ENCODE peak calls at places on chromosome 5, in nine cellular contexts. One of them, this sample, is unnamed.

GRCh38 chr5:1432296-1432695 is 12.9 kb downstream of the SLC6A3 start:
- DNase-seq in H7: peak; percentile 18
- DNase-seq in fibroblast of lung: no peak
- DNase-seq in T-helper 1 cell: no peak
- DNase-seq in CD8-positive, alpha-beta T cell: no peak
- DNase-seq in dermis blood vessel endothelial cell: no peak
- DNase-seq in Daoy: no peak
- DNase-seq in testis: no peak
- DNase-seq in A549: no peak
- DNase-seq in this sample: no peak

GRCh38 chr5:329106-329757 is 7.7 kb downstream of the AHRR start:
- DNase-seq in H7: no peak
- DNase-seq in fibroblast of lung: no peak
- DNase-seq in T-helper 1 cell: no peak
- DNase-seq in CD8-positive, alpha-beta T cell: no peak
- DNase-seq in dermis blood vessel endothelial cell: no peak
- DNase-seq in Daoy: no peak
- DNase-seq in testis: no peak
- DNase-seq in A549: no peak
- DNase-seq in this sample: no peak

GRCh38 chr5:112419050-112419595 is at the start of gene EPB41L4A:
- DNase-seq in H7: peak; percentile 84
- DNase-seq in fibroblast of lung: peak; percentile 8
- DNase-seq in T-helper 1 cell: no peak
- DNase-seq in CD8-positive, alpha-beta T cell: no peak
- DNase-seq in dermis blood vessel endothelial cell: peak; percentile 63
- DNase-seq in Daoy: peak; percentile 59
- DNase-seq in testis: peak; percentile 50
- DNase-seq in A549: peak; percentile 21
- DNase-seq in this sample: no peak

GRCh38 chr5:38463634-38464521 is 92.6 kb downstream of the LIFR start:
- DNase-seq in H7: no peak
- DNase-seq in fibroblast of lung: peak; percentile 96
- DNase-seq in T-helper 1 cell: no peak
- DNase-seq in CD8-positive, alpha-beta T cell: no peak
- DNase-seq in dermis blood vessel endothelial cell: peak; percentile 86
- DNase-seq in Daoy: peak; percentile 81
- DNase-seq in testis: peak; percentile 57
- DNase-seq in A549: peak; percentile 57
- DNase-seq in this sample: no peak

GRCh38 chr5:135842737-135843136 is 8.3 kb downstream of the SLC25A48 start:
- DNase-seq in H7: no peak
- DNase-seq in fibroblast of lung: no peak
- DNase-seq in T-helper 1 cell: no peak
- DNase-seq in CD8-positive, alpha-beta T cell: no peak
- DNase-seq in dermis blood vessel endothelial cell: no peak
- DNase-seq in Daoy: no peak
- DNase-seq in testis: no peak
- DNase-seq in A549: no peak
- DNase-seq in this sample: no peak

GRCh38 chr5:115068239-115069086 is 101.2 kb downstream of the TRIM36 start:
- DNase-seq in H7: no peak
- DNase-seq in fibroblast of lung: peak; percentile 34
- DNase-seq in T-helper 1 cell: no peak
- DNase-seq in CD8-positive, alpha-beta T cell: no peak
- DNase-seq in dermis blood vessel endothelial cell: peak; percentile 25
- DNase-seq in Daoy: peak; percentile 62
- DNase-seq in testis: peak; percentile 23
- DNase-seq in A549: no peak
- DNase-seq in this sample: peak; percentile 17

GRCh38 chr5:112957970-112958773 is 18.4 kb upstream of the DCP2 start:
- DNase-seq in H7: no peak
- DNase-seq in fibroblast of lung: peak; percentile 96
- DNase-seq in T-helper 1 cell: no peak
- DNase-seq in CD8-positive, alpha-beta T cell: no peak
- DNase-seq in dermis blood vessel endothelial cell: peak; percentile 92
- DNase-seq in Daoy: peak; percentile 97
- DNase-seq in testis: peak; percentile 51
- DNase-seq in A549: peak; percentile 81
- DNase-seq in this sample: no peak

GRCh38 chr5:98474802-98475201 is 298.7 kb upstream of the RGMB start:
- DNase-seq in H7: no peak
- DNase-seq in fibroblast of lung: no peak
- DNase-seq in T-helper 1 cell: no peak
- DNase-seq in CD8-positive, alpha-beta T cell: no peak
- DNase-seq in dermis blood vessel endothelial cell: no peak
- DNase-seq in Daoy: no peak
- DNase-seq in testis: no peak
- DNase-seq in A549: no peak
- DNase-seq in this sample: no peak

GRCh38 chr5:55991768-55992486 is 2.8 kb downstream of the IL6ST start:
- DNase-seq in H7: no peak
- DNase-seq in fibroblast of lung: peak; percentile 58
- DNase-seq in T-helper 1 cell: no peak
- DNase-seq in CD8-positive, alpha-beta T cell: no peak
- DNase-seq in dermis blood vessel endothelial cell: peak; percentile 38
- DNase-seq in Daoy: no peak
- DNase-seq in testis: no peak
- DNase-seq in A549: no peak
- DNase-seq in this sample: no peak

GRCh38 chr5:73564018-73564417 is 1.4 kb downstream of the ANKRA2 start:
- DNase-seq in H7: no peak
- DNase-seq in fibroblast of lung: no peak
- DNase-seq in T-helper 1 cell: no peak
- DNase-seq in CD8-positive, alpha-beta T cell: no peak
- DNase-seq in dermis blood vessel endothelial cell: peak; percentile 7
- DNase-seq in Daoy: no peak
- DNase-seq in testis: no peak
- DNase-seq in A549: no peak
- DNase-seq in this sample: no peak

GRCh38 chr5:172858511-172858989 is 24.5 kb downstream of the ERGIC1 start:
- DNase-seq in H7: peak; percentile 39
- DNase-seq in fibroblast of lung: no peak
- DNase-seq in T-helper 1 cell: no peak
- DNase-seq in CD8-positive, alpha-beta T cell: no peak
- DNase-seq in dermis blood vessel endothelial cell: no peak
- DNase-seq in Daoy: no peak
- DNase-seq in testis: no peak
- DNase-seq in A549: peak; percentile 58
- DNase-seq in this sample: no peak

GRCh38 chr5:142736247-142736632 is 33.9 kb upstream of the ARHGAP26 start:
- DNase-seq in H7: no peak
- DNase-seq in fibroblast of lung: no peak
- DNase-seq in T-helper 1 cell: no peak
- DNase-seq in CD8-positive, alpha-beta T cell: no peak
- DNase-seq in dermis blood vessel endothelial cell: peak; percentile 32
- DNase-seq in Daoy: no peak
- DNase-seq in testis: no peak
- DNase-seq in A549: no peak
- DNase-seq in this sample: no peak

GRCh38 chr5:16690243-16690839 is 73.5 kb upstream of the RETREG1 start:
- DNase-seq in H7: peak; percentile 88
- DNase-seq in fibroblast of lung: peak; percentile 29
- DNase-seq in T-helper 1 cell: no peak
- DNase-seq in CD8-positive, alpha-beta T cell: no peak
- DNase-seq in dermis blood vessel endothelial cell: peak; percentile 80
- DNase-seq in Daoy: peak; percentile 36
- DNase-seq in testis: peak; percentile 53
- DNase-seq in A549: peak; percentile 88
- DNase-seq in this sample: no peak

GRCh38 chr5:176547811-176548210 is 1.3 kb upstream of the CDHR2 start:
- DNase-seq in H7: no peak
- DNase-seq in fibroblast of lung: no peak
- DNase-seq in T-helper 1 cell: no peak
- DNase-seq in CD8-positive, alpha-beta T cell: no peak
- DNase-seq in dermis blood vessel endothelial cell: peak; percentile 24
- DNase-seq in Daoy: peak; percentile 44
- DNase-seq in testis: no peak
- DNase-seq in A549: no peak
- DNase-seq in this sample: no peak